ENCODE peak calls at places on chromosomes 16 and 17, in five cellular contexts. S is A549, Q is heart right ventricle, M is body of pancreas, P is H1. J is an unnamed sample.

GRCh38 chr16:7513429-7513828 is 180.8 kb downstream of the RBFOX1 start:
- DNase-seq in Q (no peak), M (no peak), P (peak), S (no peak), J (no peak)

GRCh38 chr17:41959336-41960095 is 7.1 kb upstream of the CNP start:
- DNase-seq in Q (no peak), S (peak), M (peak), P (peak), J (no peak)

GRCh38 chr16:57648125-57648524 is 19.7 kb downstream of the ADGRG1 start:
- DNase-seq in M (no peak), P (no peak), Q (no peak), S (no peak), J (no peak)

GRCh38 chr16:878071-878784 is 77.7 kb upstream of the GNG13 start:
- DNase-seq in M (no peak), Q (no peak), S (peak), P (peak), J (no peak)

GRCh38 chr16:11497329-11497805 is 89.4 kb downstream of the LITAF start:
- DNase-seq in Q (peak), M (peak), P (peak), S (peak), J (peak)

GRCh38 chr16:53817117-53817516 is 113.2 kb downstream of the FTO start:
- DNase-seq in P (no peak), Q (no peak), S (peak), M (peak), J (peak)

GRCh38 chr16:68490829-68491575 is 42.7 kb upstream of the SMPD3 start:
- DNase-seq in M (peak), S (peak), Q (no peak), P (no peak), J (peak)

GRCh38 chr17:64448665-64449512 is at the start of gene MILR1:
- DNase-seq in Q (peak), S (peak), M (peak), P (no peak), J (peak)

GRCh38 chr17:32276217-32276616 is 10.6 kb downstream of the RHBDL3 start:
- DNase-seq in M (no peak), S (no peak), Q (no peak), P (no peak), J (no peak)

DNA sequence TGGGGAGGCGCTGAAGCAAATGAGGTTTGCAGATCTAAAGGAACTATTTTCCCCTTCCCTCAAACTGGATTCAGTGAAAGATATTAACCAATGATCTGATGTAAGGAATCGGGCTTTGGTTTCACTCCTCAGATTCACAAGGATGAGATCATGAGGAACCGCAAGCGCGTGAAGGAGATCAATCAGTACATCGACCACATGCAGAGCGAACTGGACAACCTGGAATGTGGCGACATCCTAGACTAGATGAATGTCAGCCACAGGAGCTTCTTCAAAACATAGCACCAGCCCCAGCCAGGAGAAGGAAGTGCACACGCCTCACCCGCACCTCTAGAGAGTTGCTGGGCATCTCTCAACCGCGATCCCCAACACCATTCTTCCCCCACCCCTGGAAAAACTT is 22.5 kb downstream of the ATPAF2 start:
- DNase-seq in S (no peak), P (no peak), M (no peak), Q (no peak), J (no peak)
- H3K27ac ChIP-seq in S (no peak), P (no peak), M (no peak), Q (no peak), J (no peak)

GRCh38 chr16:30971298-30971697 is 13.7 kb upstream of the HSD3B7 start:
- DNase-seq in P (no peak), S (no peak), M (no peak), Q (no peak), J (no peak)

GRCh38 chr16:30976486-30976885 is 8.5 kb upstream of the HSD3B7 start:
- DNase-seq in Q (no peak), M (no peak), P (no peak), S (no peak), J (no peak)

GRCh38 chr16:30969246-30969842 is 11.8 kb downstream of the SETD1A start:
- DNase-seq in P (no peak), S (no peak), M (no peak), Q (no peak), J (no peak)

GRCh38 chr16:30974348-30974747 is 10.7 kb upstream of the HSD3B7 start:
- DNase-seq in M (no peak), Q (no peak), P (no peak), S (no peak), J (no peak)

DNA sequence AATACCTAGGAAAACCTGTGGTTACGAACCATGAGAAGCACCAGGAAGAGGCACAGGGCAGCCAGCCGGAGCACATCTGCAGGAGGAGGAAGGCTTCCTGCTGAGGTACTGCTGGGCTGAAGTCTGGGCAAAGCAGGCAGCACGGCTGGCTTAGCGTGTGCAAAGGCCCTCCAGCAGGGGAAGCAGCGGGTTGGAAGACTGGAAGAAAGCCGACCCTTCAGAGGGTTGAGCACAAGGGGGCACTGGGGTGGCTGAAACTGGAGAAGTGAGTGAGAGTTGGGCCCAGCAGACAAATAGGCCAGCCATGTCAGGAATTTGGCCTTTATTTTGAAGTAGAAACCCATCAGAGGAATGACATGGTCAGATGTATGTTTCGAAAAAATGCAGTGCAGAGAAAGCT is 12.1 kb upstream of the HSD3B7 start:
- DNase-seq in P (no peak), Q (no peak), S (peak), M (no peak), J (no peak)
- TF ChIP-seq CTCF in P (no peak), Q (no peak), S (no peak), M (no peak), J (no peak)

GRCh38 chr16:18788828-18789514 is 1.2 kb downstream of the RPS15A start:
- DNase-seq in Q (no peak), S (no peak), P (no peak), M (no peak), J (no peak)

GRCh38 chr16:18782697-18783429 is 7.3 kb downstream of the RPS15A start:
- DNase-seq in M (no peak), S (no peak), P (no peak), Q (no peak), J (no peak)

GRCh38 chr16:18789515-18789849 is 652 bp downstream of the RPS15A start:
- DNase-seq in Q (no peak), M (no peak), P (no peak), S (no peak), J (no peak)

GRCh38 chr16:18784917-18785623 is 5.1 kb downstream of the RPS15A start:
- DNase-seq in S (no peak), M (no peak), Q (no peak), P (no peak), J (no peak)

DNA sequence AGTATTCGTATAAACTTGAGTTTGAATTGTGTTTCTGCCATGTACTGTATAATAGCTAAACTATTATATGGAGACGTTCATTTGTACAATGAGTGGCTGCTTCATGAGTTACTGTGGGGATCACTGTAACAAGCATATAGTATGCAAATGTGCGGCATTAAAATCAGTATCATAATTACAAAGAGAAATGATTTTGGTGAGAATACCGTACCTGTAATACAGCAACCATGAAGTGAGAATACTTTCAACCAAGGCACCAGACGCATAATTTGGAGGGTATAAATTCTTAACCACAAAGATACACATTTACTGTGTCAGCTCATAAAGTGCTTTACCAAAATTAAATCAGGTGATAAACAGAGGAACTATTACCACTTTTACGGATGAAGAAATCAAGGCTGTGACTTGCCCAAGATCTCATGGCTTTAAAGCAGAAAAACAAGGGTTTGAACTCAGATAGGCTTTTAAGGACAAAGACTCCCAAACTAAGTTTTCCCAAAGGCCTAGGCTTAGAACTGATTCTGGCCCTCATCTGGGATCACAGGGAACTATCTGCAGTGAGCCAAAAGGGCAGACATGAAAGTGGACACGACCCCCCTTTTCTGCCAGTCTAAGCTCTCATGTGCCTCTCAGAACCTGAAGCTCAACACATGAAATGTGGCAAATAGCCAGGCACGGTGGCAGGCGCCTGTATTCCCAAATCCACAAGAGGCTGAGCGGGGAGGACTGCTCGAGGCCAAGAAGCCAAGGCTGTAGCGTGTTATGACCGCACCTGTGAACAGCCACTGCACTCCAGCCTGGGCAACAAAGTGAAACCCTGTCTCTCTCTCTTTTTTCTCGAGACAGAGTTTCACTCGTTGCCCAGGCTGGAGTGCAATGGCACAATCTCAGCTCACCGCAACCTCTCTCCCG is 6.4 kb downstream of the RPS15A start:
- DNase-seq in P (no peak), Q (no peak), S (no peak), M (no peak), J (no peak)
- H3K27ac ChIP-seq in P (no peak), Q (no peak), S (no peak), M (no peak), J (no peak)

GRCh38 chr17:2954898-2955445 is 108.4 kb downstream of the OR1D5 start:
- DNase-seq in M (peak), Q (no peak), P (no peak), S (peak), J (peak)
- TF ChIP-seq CTCF in M (no peak), Q (no peak), P (no peak), S (no peak), J (no peak)

GRCh38 chr17:5413682-5414081 is 5.8 kb downstream of the NUP88 start:
- DNase-seq in M (no peak), Q (no peak), S (no peak), P (no peak), J (peak)
- H3K27ac ChIP-seq in M (no peak), Q (no peak), S (no peak), P (no peak), J (peak)

DNA sequence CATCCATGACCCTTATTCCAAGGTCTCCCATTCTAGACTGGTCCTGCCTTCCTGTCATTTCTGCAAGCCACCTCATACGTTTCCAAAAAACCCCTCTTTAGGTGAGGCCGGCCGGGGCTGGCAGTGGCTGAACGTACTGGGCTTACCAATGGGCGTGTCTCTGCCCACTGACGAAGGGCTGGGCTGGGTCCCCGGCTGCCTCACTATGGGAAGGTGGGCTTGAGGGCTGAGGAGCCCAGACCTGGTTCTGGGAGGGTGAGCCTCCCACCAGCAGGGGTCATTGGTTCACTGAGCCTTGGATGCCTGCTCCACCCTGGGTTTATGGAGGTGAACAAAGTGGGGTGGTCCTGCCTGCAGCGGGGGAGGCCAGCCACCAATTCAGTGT is 19.9 kb downstream of the KDM8 start:
- DNase-seq in Q (no peak), M (no peak), P (no peak), S (no peak), J (no peak)
- TF ChIP-seq CTCF in Q (peak), M (no peak), P (no peak), S (no peak), J (no peak)